ENCODE peak calls at places on chromosomes 6 and 20, in five cellular contexts. One of them, this sample, is unnamed.

GRCh38 chr6:34201455-34202098 is 35.1 kb upstream of the HMGA1 start:
- DNase-seq in suprapubic skin: no peak
- DNase-seq in heart left ventricle: no peak
- DNase-seq in esophagus squamous epithelium: no peak
- DNase-seq in transverse colon: no peak
- DNase-seq in this sample: no peak

GRCh38 chr20:60481051-60481741 is 523.0 kb downstream of the CDH26 start:
- DNase-seq in suprapubic skin: no peak
- DNase-seq in heart left ventricle: peak
- DNase-seq in esophagus squamous epithelium: no peak
- DNase-seq in transverse colon: no peak
- DNase-seq in this sample: no peak

GRCh38 chr6:53151676-53152075 is 3.0 kb upstream of the GCM1 start:
- DNase-seq in suprapubic skin: no peak
- DNase-seq in heart left ventricle: no peak
- DNase-seq in esophagus squamous epithelium: no peak
- DNase-seq in transverse colon: no peak
- DNase-seq in this sample: no peak

GRCh38 chr20:53513489-53514298 is 79.9 kb downstream of the ZNF217 start:
- DNase-seq in suprapubic skin: peak
- DNase-seq in heart left ventricle: no peak
- DNase-seq in esophagus squamous epithelium: no peak
- DNase-seq in transverse colon: peak
- DNase-seq in this sample: peak

GRCh38 chr6:106452628-106453027 is 92.1 kb downstream of the CRYBG1 start:
- DNase-seq in suprapubic skin: no peak
- DNase-seq in heart left ventricle: no peak
- DNase-seq in esophagus squamous epithelium: no peak
- DNase-seq in transverse colon: no peak
- DNase-seq in this sample: no peak

GRCh38 chr6:158536891-158537798 is 22.7 kb upstream of the TMEM181 start:
- DNase-seq in suprapubic skin: no peak
- DNase-seq in heart left ventricle: peak
- DNase-seq in esophagus squamous epithelium: no peak
- DNase-seq in transverse colon: peak
- DNase-seq in this sample: no peak

GRCh38 chr20:37481610-37482009 is 39.4 kb upstream of the NNAT start:
- DNase-seq in suprapubic skin: no peak
- DNase-seq in heart left ventricle: no peak
- DNase-seq in esophagus squamous epithelium: no peak
- DNase-seq in transverse colon: no peak
- DNase-seq in this sample: no peak

GRCh38 chr6:153090241-153090930 is 40.7 kb downstream of the RGS17 start:
- DNase-seq in suprapubic skin: no peak
- DNase-seq in heart left ventricle: no peak
- DNase-seq in esophagus squamous epithelium: no peak
- DNase-seq in transverse colon: no peak
- DNase-seq in this sample: no peak

GRCh38 chr20:14951707-14952106 is 614.3 kb upstream of the FLRT3 start:
- DNase-seq in suprapubic skin: no peak
- DNase-seq in heart left ventricle: no peak
- DNase-seq in esophagus squamous epithelium: no peak
- DNase-seq in transverse colon: no peak
- DNase-seq in this sample: no peak

GRCh38 chr6:170128346-170128745 is 162.5 kb downstream of the DLL1 start:
- DNase-seq in suprapubic skin: peak
- DNase-seq in heart left ventricle: no peak
- DNase-seq in esophagus squamous epithelium: no peak
- DNase-seq in transverse colon: no peak
- DNase-seq in this sample: peak

GRCh38 chr20:21315138-21315537 is 12.0 kb downstream of the XRN2 start:
- DNase-seq in suprapubic skin: no peak
- DNase-seq in heart left ventricle: no peak
- DNase-seq in esophagus squamous epithelium: no peak
- DNase-seq in transverse colon: no peak
- DNase-seq in this sample: no peak

GRCh38 chr6:90574610-90575009 is 12.3 kb downstream of the MAP3K7 start:
- DNase-seq in suprapubic skin: no peak
- DNase-seq in heart left ventricle: no peak
- DNase-seq in esophagus squamous epithelium: no peak
- DNase-seq in transverse colon: no peak
- DNase-seq in this sample: no peak

GRCh38 chr20:56554869-56555268 is 21.8 kb downstream of the FAM209B start:
- DNase-seq in suprapubic skin: no peak
- DNase-seq in heart left ventricle: peak
- DNase-seq in esophagus squamous epithelium: no peak
- DNase-seq in transverse colon: peak
- DNase-seq in this sample: peak

GRCh38 chr6:83270971-83271714 is 78.0 kb downstream of the RWDD2A start:
- DNase-seq in suprapubic skin: no peak
- DNase-seq in heart left ventricle: no peak
- DNase-seq in esophagus squamous epithelium: no peak
- DNase-seq in transverse colon: no peak
- DNase-seq in this sample: no peak

GRCh38 chr6:42679358-42679757 is 43.0 kb downstream of the PRPH2 start:
- DNase-seq in suprapubic skin: no peak
- DNase-seq in heart left ventricle: no peak
- DNase-seq in esophagus squamous epithelium: no peak
- DNase-seq in transverse colon: no peak
- DNase-seq in this sample: no peak

GRCh38 chr6:56334937-56335336 is 87.6 kb upstream of the COL21A1 start:
- DNase-seq in suprapubic skin: no peak
- DNase-seq in heart left ventricle: no peak
- DNase-seq in esophagus squamous epithelium: no peak
- DNase-seq in transverse colon: no peak
- DNase-seq in this sample: no peak

GRCh38 chr6:30890646-30891449 is 6.5 kb downstream of the DDR1 start:
- DNase-seq in suprapubic skin: no peak
- DNase-seq in heart left ventricle: no peak
- DNase-seq in esophagus squamous epithelium: no peak
- DNase-seq in transverse colon: no peak
- DNase-seq in this sample: no peak

GRCh38 chr6:133551847-133552331 is 310.7 kb downstream of the EYA4 start:
- DNase-seq in suprapubic skin: no peak
- DNase-seq in heart left ventricle: peak
- DNase-seq in esophagus squamous epithelium: no peak
- DNase-seq in transverse colon: peak
- DNase-seq in this sample: peak

GRCh38 chr6:13300649-13301590 is 27.4 kb downstream of the TBC1D7 start:
- DNase-seq in suprapubic skin: no peak
- DNase-seq in heart left ventricle: no peak
- DNase-seq in esophagus squamous epithelium: no peak
- DNase-seq in transverse colon: no peak
- DNase-seq in this sample: no peak
- TF ChIP-seq CTCF in suprapubic skin: no peak
- TF ChIP-seq CTCF in heart left ventricle: no peak
- TF ChIP-seq CTCF in esophagus squamous epithelium: no peak
- TF ChIP-seq CTCF in transverse colon: no peak
- TF ChIP-seq CTCF in this sample: no peak

DNA sequence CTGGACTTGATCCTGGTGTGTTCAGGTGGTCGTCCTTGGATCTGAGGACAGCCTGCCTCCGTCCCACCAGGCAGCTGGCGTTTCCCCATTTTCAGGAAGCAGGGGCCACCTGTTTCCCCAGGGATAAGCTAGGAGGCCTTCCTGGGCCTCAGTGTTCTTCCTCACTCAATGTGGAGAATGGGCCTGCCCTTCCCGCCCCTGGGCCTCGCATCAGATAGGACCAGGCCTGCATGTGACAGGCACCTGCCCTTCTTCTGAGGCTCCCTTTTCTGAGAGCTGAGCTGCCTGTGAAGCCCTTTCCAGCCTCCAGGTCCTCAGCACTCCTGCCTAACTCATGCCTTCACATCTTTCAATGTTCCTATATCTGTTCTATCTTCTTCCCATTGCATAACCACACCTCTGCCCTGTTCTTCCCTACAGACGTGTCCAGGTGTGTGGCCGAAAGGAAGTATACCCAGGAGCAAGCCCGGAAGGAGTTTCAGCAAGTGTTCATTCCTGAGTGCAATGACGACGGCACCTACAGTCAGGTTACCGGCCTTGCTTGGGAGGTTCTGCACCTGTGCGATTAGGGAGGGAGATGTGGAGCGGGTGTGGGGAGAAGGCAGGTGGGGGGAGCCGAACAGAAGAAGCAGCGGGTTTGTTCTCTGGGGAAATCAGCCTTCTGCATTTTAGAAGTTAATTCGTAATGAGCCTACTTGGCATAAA is 85.1 kb downstream of the SMOC2 start:
- DNase-seq in suprapubic skin: no peak
- DNase-seq in heart left ventricle: no peak
- DNase-seq in esophagus squamous epithelium: no peak
- DNase-seq in transverse colon: no peak
- DNase-seq in this sample: peak
- TF ChIP-seq POLR2A in suprapubic skin: no peak
- TF ChIP-seq POLR2A in heart left ventricle: no peak
- TF ChIP-seq POLR2A in esophagus squamous epithelium: no peak
- TF ChIP-seq POLR2A in transverse colon: no peak
- TF ChIP-seq POLR2A in this sample: no peak

GRCh38 chr6:47134476-47135189 is 92.5 kb upstream of the ADGRF1 start:
- DNase-seq in suprapubic skin: no peak
- DNase-seq in heart left ventricle: no peak
- DNase-seq in esophagus squamous epithelium: no peak
- DNase-seq in transverse colon: no peak
- DNase-seq in this sample: no peak
- H3K4me3 ChIP-seq in suprapubic skin: no peak
- H3K4me3 ChIP-seq in heart left ventricle: no peak
- H3K4me3 ChIP-seq in esophagus squamous epithelium: no peak
- H3K4me3 ChIP-seq in transverse colon: no peak
- H3K4me3 ChIP-seq in this sample: no peak

GRCh38 chr6:156617376-156617775 is 159.8 kb upstream of the ARID1B start:
- DNase-seq in suprapubic skin: no peak
- DNase-seq in heart left ventricle: no peak
- DNase-seq in esophagus squamous epithelium: no peak
- DNase-seq in transverse colon: peak
- DNase-seq in this sample: no peak
- TF ChIP-seq CTCF in suprapubic skin: no peak
- TF ChIP-seq CTCF in heart left ventricle: no peak
- TF ChIP-seq CTCF in esophagus squamous epithelium: no peak
- TF ChIP-seq CTCF in transverse colon: no peak
- TF ChIP-seq CTCF in this sample: no peak

DNA sequence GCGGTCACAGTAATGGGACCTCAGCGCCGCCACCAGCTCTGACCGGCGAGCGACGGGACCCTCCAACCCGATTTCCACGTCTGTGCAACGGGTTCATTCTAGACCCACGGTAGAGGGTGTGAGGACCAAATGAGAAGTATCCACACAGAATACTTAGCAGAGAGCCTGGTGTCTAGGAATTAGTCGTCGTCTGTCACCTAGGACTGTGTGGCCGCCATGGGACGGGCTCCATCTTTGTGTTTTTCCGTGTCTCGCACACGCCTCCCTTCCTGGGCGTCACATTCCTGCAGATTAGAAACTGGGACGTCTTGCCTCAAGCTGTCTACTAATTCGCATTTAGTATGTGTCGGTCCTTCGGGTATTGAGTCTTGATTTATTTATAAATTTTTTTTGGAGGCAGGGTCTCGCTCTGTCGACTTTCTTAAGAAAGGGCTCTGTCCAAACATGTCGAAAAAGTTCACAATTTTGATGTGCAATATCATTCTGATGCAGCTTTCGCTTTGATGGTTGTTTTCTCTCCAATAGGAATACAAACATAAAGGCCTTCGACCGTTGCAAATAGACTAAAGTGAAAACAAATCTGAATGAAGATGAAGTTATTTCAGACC is 562 bp downstream of the MGME1 start:
- DNase-seq in suprapubic skin: peak
- DNase-seq in heart left ventricle: peak
- DNase-seq in esophagus squamous epithelium: no peak
- DNase-seq in transverse colon: peak
- DNase-seq in this sample: no peak
- TF ChIP-seq POLR2A in suprapubic skin: no peak
- TF ChIP-seq POLR2A in heart left ventricle: no peak
- TF ChIP-seq POLR2A in esophagus squamous epithelium: no peak
- TF ChIP-seq POLR2A in transverse colon: no peak
- TF ChIP-seq POLR2A in this sample: no peak

GRCh38 chr20:63697868-63698545 is 1.6 kb downstream of the TNFRSF6B start:
- DNase-seq in suprapubic skin: no peak
- DNase-seq in heart left ventricle: no peak
- DNase-seq in esophagus squamous epithelium: no peak
- DNase-seq in transverse colon: peak
- DNase-seq in this sample: no peak
- H3K4me3 ChIP-seq in suprapubic skin: peak
- H3K4me3 ChIP-seq in heart left ventricle: no peak
- H3K4me3 ChIP-seq in esophagus squamous epithelium: peak
- H3K4me3 ChIP-seq in transverse colon: no peak
- H3K4me3 ChIP-seq in this sample: no peak

DNA sequence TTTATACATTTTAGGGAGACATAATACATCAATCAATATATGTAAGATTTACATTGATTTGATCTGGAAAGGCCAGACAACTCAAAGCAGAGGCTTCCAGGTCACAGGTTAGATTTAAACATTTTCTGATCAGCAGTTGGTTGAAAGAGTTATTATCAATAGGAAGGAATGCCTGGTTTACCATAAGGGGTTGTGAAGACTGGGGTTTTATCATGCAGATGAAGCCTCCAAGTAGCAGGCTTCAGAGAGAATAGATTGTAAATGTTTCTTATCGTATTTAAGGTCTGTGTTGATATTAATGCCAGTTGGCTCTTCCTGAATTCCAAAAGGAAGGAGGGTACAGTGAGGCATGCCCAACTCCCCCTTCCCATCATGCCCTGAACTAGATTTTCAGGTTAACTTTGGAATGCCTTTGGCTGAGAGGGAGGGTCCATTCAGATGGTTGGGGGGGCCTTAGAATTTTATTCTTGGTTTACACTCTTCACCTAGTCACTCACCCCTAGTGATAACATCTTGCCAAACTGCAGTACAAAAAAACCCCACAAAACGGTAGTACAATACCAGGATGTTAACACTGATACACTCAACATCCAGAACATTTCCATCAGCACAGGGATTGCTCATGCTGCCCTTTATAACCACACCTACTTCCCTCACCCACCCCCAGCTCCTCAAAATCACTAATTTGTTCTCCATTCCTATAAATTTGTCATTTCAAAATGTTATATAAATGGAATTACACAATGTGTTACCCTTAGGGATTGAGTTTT is 259.6 kb upstream of the PLN start:
- DNase-seq in suprapubic skin: no peak
- DNase-seq in heart left ventricle: no peak
- DNase-seq in esophagus squamous epithelium: no peak
- DNase-seq in transverse colon: no peak
- DNase-seq in this sample: no peak
- TF ChIP-seq CTCF in suprapubic skin: no peak
- TF ChIP-seq CTCF in heart left ventricle: peak
- TF ChIP-seq CTCF in esophagus squamous epithelium: no peak
- TF ChIP-seq CTCF in transverse colon: no peak
- TF ChIP-seq CTCF in this sample: no peak